ENCODE peak calls at places on chromosomes 5 and 9, in seven cellular contexts. One of them, this sample, is unnamed.
A peak's percentile ranks its signal among the peaks of the same experiment; 100 is the strongest.

GRCh38 chr9:27572918-27573698 is at the start of gene C9orf72:
- DNase-seq in activated T-cell treated with anti-CD3 and anti-CD28 coated beads, Interleukin-2, amount 50 U/mL, for 24 hours: peak; percentile 92
- DNase-seq in stimulated activated naive B cell treated with anti-CD40 and anti-IgM and Interleukin-4, amounts not matched to agents 10 μg/mL and 1 μg/mL and 100 μg/mL, for 72 hours: peak; percentile 57
- DNase-seq in tibial nerve: peak; percentile 47
- DNase-seq in activated naive CD4-positive, alpha-beta T cell treated with anti-CD3 and anti-CD28 coated beads, Interleukin-2, amount 10 ng/mL, durations not matched to agents 7 days and 5 days: peak; percentile 88
- DNase-seq in left colon: peak; percentile 88
- DNase-seq in GM03348: peak; percentile 95
- DNase-seq in this sample: peak; percentile 83

GRCh38 chr9:130981761-130982147 is 27.2 kb upstream of the LAMC3 start:
- DNase-seq in activated T-cell treated with anti-CD3 and anti-CD28 coated beads, Interleukin-2, amount 50 U/mL, for 24 hours: no peak
- DNase-seq in stimulated activated naive B cell treated with anti-CD40 and anti-IgM and Interleukin-4, amounts not matched to agents 10 μg/mL and 1 μg/mL and 100 μg/mL, for 72 hours: no peak
- DNase-seq in tibial nerve: no peak
- DNase-seq in activated naive CD4-positive, alpha-beta T cell treated with anti-CD3 and anti-CD28 coated beads, Interleukin-2, amount 10 ng/mL, durations not matched to agents 7 days and 5 days: no peak
- DNase-seq in left colon: no peak
- DNase-seq in GM03348: no peak
- DNase-seq in this sample: no peak

GRCh38 chr5:35878079-35878478 is 21.4 kb downstream of the IL7R start:
- DNase-seq in activated T-cell treated with anti-CD3 and anti-CD28 coated beads, Interleukin-2, amount 50 U/mL, for 24 hours: no peak
- DNase-seq in stimulated activated naive B cell treated with anti-CD40 and anti-IgM and Interleukin-4, amounts not matched to agents 10 μg/mL and 1 μg/mL and 100 μg/mL, for 72 hours: no peak
- DNase-seq in tibial nerve: no peak
- DNase-seq in activated naive CD4-positive, alpha-beta T cell treated with anti-CD3 and anti-CD28 coated beads, Interleukin-2, amount 10 ng/mL, durations not matched to agents 7 days and 5 days: no peak
- DNase-seq in left colon: no peak
- DNase-seq in GM03348: no peak
- DNase-seq in this sample: no peak

GRCh38 chr5:69078921-69079537 is 14.8 kb upstream of the SLC30A5 start:
- DNase-seq in activated T-cell treated with anti-CD3 and anti-CD28 coated beads, Interleukin-2, amount 50 U/mL, for 24 hours: no peak
- DNase-seq in stimulated activated naive B cell treated with anti-CD40 and anti-IgM and Interleukin-4, amounts not matched to agents 10 μg/mL and 1 μg/mL and 100 μg/mL, for 72 hours: no peak
- DNase-seq in tibial nerve: no peak
- DNase-seq in activated naive CD4-positive, alpha-beta T cell treated with anti-CD3 and anti-CD28 coated beads, Interleukin-2, amount 10 ng/mL, durations not matched to agents 7 days and 5 days: no peak
- DNase-seq in left colon: no peak
- DNase-seq in GM03348: no peak
- DNase-seq in this sample: no peak

GRCh38 chr5:23419115-23419514 is 88.3 kb upstream of the PRDM9 start:
- DNase-seq in activated T-cell treated with anti-CD3 and anti-CD28 coated beads, Interleukin-2, amount 50 U/mL, for 24 hours: no peak
- DNase-seq in stimulated activated naive B cell treated with anti-CD40 and anti-IgM and Interleukin-4, amounts not matched to agents 10 μg/mL and 1 μg/mL and 100 μg/mL, for 72 hours: no peak
- DNase-seq in tibial nerve: no peak
- DNase-seq in activated naive CD4-positive, alpha-beta T cell treated with anti-CD3 and anti-CD28 coated beads, Interleukin-2, amount 10 ng/mL, durations not matched to agents 7 days and 5 days: no peak
- DNase-seq in left colon: no peak
- DNase-seq in GM03348: no peak
- DNase-seq in this sample: no peak

GRCh38 chr5:168879929-168880328 is 300.8 kb upstream of the PANK3 start:
- DNase-seq in activated T-cell treated with anti-CD3 and anti-CD28 coated beads, Interleukin-2, amount 50 U/mL, for 24 hours: no peak
- DNase-seq in stimulated activated naive B cell treated with anti-CD40 and anti-IgM and Interleukin-4, amounts not matched to agents 10 μg/mL and 1 μg/mL and 100 μg/mL, for 72 hours: peak; percentile 65
- DNase-seq in tibial nerve: no peak
- DNase-seq in activated naive CD4-positive, alpha-beta T cell treated with anti-CD3 and anti-CD28 coated beads, Interleukin-2, amount 10 ng/mL, durations not matched to agents 7 days and 5 days: no peak
- DNase-seq in left colon: no peak
- DNase-seq in GM03348: peak; percentile 27
- DNase-seq in this sample: peak; percentile 19

GRCh38 chr5:74538206-74538661 is 102.3 kb downstream of the ENC1 start:
- DNase-seq in activated T-cell treated with anti-CD3 and anti-CD28 coated beads, Interleukin-2, amount 50 U/mL, for 24 hours: no peak
- DNase-seq in stimulated activated naive B cell treated with anti-CD40 and anti-IgM and Interleukin-4, amounts not matched to agents 10 μg/mL and 1 μg/mL and 100 μg/mL, for 72 hours: no peak
- DNase-seq in tibial nerve: peak; percentile 42
- DNase-seq in activated naive CD4-positive, alpha-beta T cell treated with anti-CD3 and anti-CD28 coated beads, Interleukin-2, amount 10 ng/mL, durations not matched to agents 7 days and 5 days: no peak
- DNase-seq in left colon: no peak
- DNase-seq in GM03348: peak; percentile 73
- DNase-seq in this sample: no peak

GRCh38 chr5:16909464-16909863 is 26.6 kb downstream of the MYO10 start:
- DNase-seq in activated T-cell treated with anti-CD3 and anti-CD28 coated beads, Interleukin-2, amount 50 U/mL, for 24 hours: no peak
- DNase-seq in stimulated activated naive B cell treated with anti-CD40 and anti-IgM and Interleukin-4, amounts not matched to agents 10 μg/mL and 1 μg/mL and 100 μg/mL, for 72 hours: no peak
- DNase-seq in tibial nerve: no peak
- DNase-seq in activated naive CD4-positive, alpha-beta T cell treated with anti-CD3 and anti-CD28 coated beads, Interleukin-2, amount 10 ng/mL, durations not matched to agents 7 days and 5 days: no peak
- DNase-seq in left colon: no peak
- DNase-seq in GM03348: no peak
- DNase-seq in this sample: peak; percentile 10

GRCh38 chr9:126497673-126498255 is 116.0 kb upstream of the LMX1B start:
- DNase-seq in activated T-cell treated with anti-CD3 and anti-CD28 coated beads, Interleukin-2, amount 50 U/mL, for 24 hours: no peak
- DNase-seq in stimulated activated naive B cell treated with anti-CD40 and anti-IgM and Interleukin-4, amounts not matched to agents 10 μg/mL and 1 μg/mL and 100 μg/mL, for 72 hours: no peak
- DNase-seq in tibial nerve: no peak
- DNase-seq in activated naive CD4-positive, alpha-beta T cell treated with anti-CD3 and anti-CD28 coated beads, Interleukin-2, amount 10 ng/mL, durations not matched to agents 7 days and 5 days: no peak
- DNase-seq in left colon: no peak
- DNase-seq in GM03348: no peak
- DNase-seq in this sample: no peak

GRCh38 chr9:28056006-28056405 is 482.7 kb upstream of the C9orf72 start:
- DNase-seq in activated T-cell treated with anti-CD3 and anti-CD28 coated beads, Interleukin-2, amount 50 U/mL, for 24 hours: no peak
- DNase-seq in stimulated activated naive B cell treated with anti-CD40 and anti-IgM and Interleukin-4, amounts not matched to agents 10 μg/mL and 1 μg/mL and 100 μg/mL, for 72 hours: no peak
- DNase-seq in tibial nerve: no peak
- DNase-seq in activated naive CD4-positive, alpha-beta T cell treated with anti-CD3 and anti-CD28 coated beads, Interleukin-2, amount 10 ng/mL, durations not matched to agents 7 days and 5 days: no peak
- DNase-seq in left colon: no peak
- DNase-seq in GM03348: no peak
- DNase-seq in this sample: no peak

GRCh38 chr9:21031091-21031817 is at the start of gene HACD4:
- DNase-seq in activated T-cell treated with anti-CD3 and anti-CD28 coated beads, Interleukin-2, amount 50 U/mL, for 24 hours: peak; percentile 78
- DNase-seq in stimulated activated naive B cell treated with anti-CD40 and anti-IgM and Interleukin-4, amounts not matched to agents 10 μg/mL and 1 μg/mL and 100 μg/mL, for 72 hours: peak; percentile 41
- DNase-seq in tibial nerve: no peak
- DNase-seq in activated naive CD4-positive, alpha-beta T cell treated with anti-CD3 and anti-CD28 coated beads, Interleukin-2, amount 10 ng/mL, durations not matched to agents 7 days and 5 days: peak; percentile 81
- DNase-seq in left colon: peak; percentile 60
- DNase-seq in GM03348: peak; percentile 89
- DNase-seq in this sample: no peak

GRCh38 chr5:179801304-179802206 is 5.1 kb downstream of the MGAT4B start:
- DNase-seq in activated T-cell treated with anti-CD3 and anti-CD28 coated beads, Interleukin-2, amount 50 U/mL, for 24 hours: peak; percentile 91
- DNase-seq in stimulated activated naive B cell treated with anti-CD40 and anti-IgM and Interleukin-4, amounts not matched to agents 10 μg/mL and 1 μg/mL and 100 μg/mL, for 72 hours: peak; percentile 72
- DNase-seq in tibial nerve: peak; percentile 65
- DNase-seq in activated naive CD4-positive, alpha-beta T cell treated with anti-CD3 and anti-CD28 coated beads, Interleukin-2, amount 10 ng/mL, durations not matched to agents 7 days and 5 days: peak; percentile 90
- DNase-seq in left colon: peak; percentile 90
- DNase-seq in GM03348: peak; percentile 67
- DNase-seq in this sample: no peak

GRCh38 chr5:581941-582340 is 30.2 kb upstream of the CEP72 start:
- DNase-seq in activated T-cell treated with anti-CD3 and anti-CD28 coated beads, Interleukin-2, amount 50 U/mL, for 24 hours: no peak
- DNase-seq in stimulated activated naive B cell treated with anti-CD40 and anti-IgM and Interleukin-4, amounts not matched to agents 10 μg/mL and 1 μg/mL and 100 μg/mL, for 72 hours: no peak
- DNase-seq in tibial nerve: no peak
- DNase-seq in activated naive CD4-positive, alpha-beta T cell treated with anti-CD3 and anti-CD28 coated beads, Interleukin-2, amount 10 ng/mL, durations not matched to agents 7 days and 5 days: no peak
- DNase-seq in left colon: no peak
- DNase-seq in GM03348: no peak
- DNase-seq in this sample: no peak

GRCh38 chr5:143446535-143447226 is 43.2 kb upstream of the NR3C1 start:
- DNase-seq in activated T-cell treated with anti-CD3 and anti-CD28 coated beads, Interleukin-2, amount 50 U/mL, for 24 hours: no peak
- DNase-seq in stimulated activated naive B cell treated with anti-CD40 and anti-IgM and Interleukin-4, amounts not matched to agents 10 μg/mL and 1 μg/mL and 100 μg/mL, for 72 hours: no peak
- DNase-seq in tibial nerve: no peak
- DNase-seq in activated naive CD4-positive, alpha-beta T cell treated with anti-CD3 and anti-CD28 coated beads, Interleukin-2, amount 10 ng/mL, durations not matched to agents 7 days and 5 days: no peak
- DNase-seq in left colon: no peak
- DNase-seq in GM03348: no peak
- DNase-seq in this sample: no peak

GRCh38 chr9:132849168-132849831 is 28.8 kb downstream of the AK8 start:
- DNase-seq in activated T-cell treated with anti-CD3 and anti-CD28 coated beads, Interleukin-2, amount 50 U/mL, for 24 hours: no peak
- DNase-seq in stimulated activated naive B cell treated with anti-CD40 and anti-IgM and Interleukin-4, amounts not matched to agents 10 μg/mL and 1 μg/mL and 100 μg/mL, for 72 hours: no peak
- DNase-seq in tibial nerve: no peak
- DNase-seq in activated naive CD4-positive, alpha-beta T cell treated with anti-CD3 and anti-CD28 coated beads, Interleukin-2, amount 10 ng/mL, durations not matched to agents 7 days and 5 days: peak; percentile 34
- DNase-seq in left colon: peak; percentile 44
- DNase-seq in GM03348: no peak
- DNase-seq in this sample: no peak

GRCh38 chr5:83472508-83473343 is 1.2 kb downstream of the VCAN start:
- DNase-seq in activated T-cell treated with anti-CD3 and anti-CD28 coated beads, Interleukin-2, amount 50 U/mL, for 24 hours: peak; percentile 42
- DNase-seq in stimulated activated naive B cell treated with anti-CD40 and anti-IgM and Interleukin-4, amounts not matched to agents 10 μg/mL and 1 μg/mL and 100 μg/mL, for 72 hours: peak; percentile 5
- DNase-seq in tibial nerve: peak; percentile 29
- DNase-seq in activated naive CD4-positive, alpha-beta T cell treated with anti-CD3 and anti-CD28 coated beads, Interleukin-2, amount 10 ng/mL, durations not matched to agents 7 days and 5 days: peak; percentile 25
- DNase-seq in left colon: peak; percentile 18
- DNase-seq in GM03348: peak; percentile 73
- DNase-seq in this sample: no peak

GRCh38 chr5:158392753-158393152 is 533.8 kb upstream of the CLINT1 start:
- DNase-seq in activated T-cell treated with anti-CD3 and anti-CD28 coated beads, Interleukin-2, amount 50 U/mL, for 24 hours: no peak
- DNase-seq in stimulated activated naive B cell treated with anti-CD40 and anti-IgM and Interleukin-4, amounts not matched to agents 10 μg/mL and 1 μg/mL and 100 μg/mL, for 72 hours: no peak
- DNase-seq in tibial nerve: no peak
- DNase-seq in activated naive CD4-positive, alpha-beta T cell treated with anti-CD3 and anti-CD28 coated beads, Interleukin-2, amount 10 ng/mL, durations not matched to agents 7 days and 5 days: no peak
- DNase-seq in left colon: no peak
- DNase-seq in GM03348: no peak
- DNase-seq in this sample: no peak

GRCh38 chr5:1792842-1793266 is 6.8 kb downstream of the MRPL36 start:
- DNase-seq in activated T-cell treated with anti-CD3 and anti-CD28 coated beads, Interleukin-2, amount 50 U/mL, for 24 hours: peak; percentile 81
- DNase-seq in stimulated activated naive B cell treated with anti-CD40 and anti-IgM and Interleukin-4, amounts not matched to agents 10 μg/mL and 1 μg/mL and 100 μg/mL, for 72 hours: peak; percentile 77
- DNase-seq in tibial nerve: no peak
- DNase-seq in activated naive CD4-positive, alpha-beta T cell treated with anti-CD3 and anti-CD28 coated beads, Interleukin-2, amount 10 ng/mL, durations not matched to agents 7 days and 5 days: peak; percentile 85
- DNase-seq in left colon: no peak
- DNase-seq in GM03348: peak; percentile 65
- DNase-seq in this sample: peak; percentile 71

GRCh38 chr5:74174366-74174765 is 466.2 kb downstream of the ENC1 start:
- DNase-seq in activated T-cell treated with anti-CD3 and anti-CD28 coated beads, Interleukin-2, amount 50 U/mL, for 24 hours: no peak
- DNase-seq in stimulated activated naive B cell treated with anti-CD40 and anti-IgM and Interleukin-4, amounts not matched to agents 10 μg/mL and 1 μg/mL and 100 μg/mL, for 72 hours: no peak
- DNase-seq in tibial nerve: no peak
- DNase-seq in activated naive CD4-positive, alpha-beta T cell treated with anti-CD3 and anti-CD28 coated beads, Interleukin-2, amount 10 ng/mL, durations not matched to agents 7 days and 5 days: no peak
- DNase-seq in left colon: no peak
- DNase-seq in GM03348: no peak
- DNase-seq in this sample: no peak

GRCh38 chr5:32612134-32612888 is 27.0 kb downstream of the SUB1 start:
- DNase-seq in activated T-cell treated with anti-CD3 and anti-CD28 coated beads, Interleukin-2, amount 50 U/mL, for 24 hours: no peak
- DNase-seq in stimulated activated naive B cell treated with anti-CD40 and anti-IgM and Interleukin-4, amounts not matched to agents 10 μg/mL and 1 μg/mL and 100 μg/mL, for 72 hours: no peak
- DNase-seq in tibial nerve: no peak
- DNase-seq in activated naive CD4-positive, alpha-beta T cell treated with anti-CD3 and anti-CD28 coated beads, Interleukin-2, amount 10 ng/mL, durations not matched to agents 7 days and 5 days: no peak
- DNase-seq in left colon: peak; percentile 23
- DNase-seq in GM03348: peak; percentile 59
- DNase-seq in this sample: no peak

GRCh38 chr5:135154197-135154596 is 120.2 kb upstream of the PITX1 start:
- DNase-seq in activated T-cell treated with anti-CD3 and anti-CD28 coated beads, Interleukin-2, amount 50 U/mL, for 24 hours: no peak
- DNase-seq in stimulated activated naive B cell treated with anti-CD40 and anti-IgM and Interleukin-4, amounts not matched to agents 10 μg/mL and 1 μg/mL and 100 μg/mL, for 72 hours: no peak
- DNase-seq in tibial nerve: no peak
- DNase-seq in activated naive CD4-positive, alpha-beta T cell treated with anti-CD3 and anti-CD28 coated beads, Interleukin-2, amount 10 ng/mL, durations not matched to agents 7 days and 5 days: no peak
- DNase-seq in left colon: no peak
- DNase-seq in GM03348: no peak
- DNase-seq in this sample: no peak

GRCh38 chr5:177498013-177498847 is 826 bp upstream of the PDLIM7 start:
- DNase-seq in activated T-cell treated with anti-CD3 and anti-CD28 coated beads, Interleukin-2, amount 50 U/mL, for 24 hours: no peak
- DNase-seq in stimulated activated naive B cell treated with anti-CD40 and anti-IgM and Interleukin-4, amounts not matched to agents 10 μg/mL and 1 μg/mL and 100 μg/mL, for 72 hours: no peak
- DNase-seq in tibial nerve: no peak
- DNase-seq in activated naive CD4-positive, alpha-beta T cell treated with anti-CD3 and anti-CD28 coated beads, Interleukin-2, amount 10 ng/mL, durations not matched to agents 7 days and 5 days: peak; percentile 61
- DNase-seq in left colon: peak; percentile 57
- DNase-seq in GM03348: no peak
- DNase-seq in this sample: no peak

GRCh38 chr5:126414874-126415502 is 8.2 kb upstream of the GRAMD2B start:
- DNase-seq in activated T-cell treated with anti-CD3 and anti-CD28 coated beads, Interleukin-2, amount 50 U/mL, for 24 hours: no peak
- DNase-seq in stimulated activated naive B cell treated with anti-CD40 and anti-IgM and Interleukin-4, amounts not matched to agents 10 μg/mL and 1 μg/mL and 100 μg/mL, for 72 hours: no peak
- DNase-seq in tibial nerve: no peak
- DNase-seq in activated naive CD4-positive, alpha-beta T cell treated with anti-CD3 and anti-CD28 coated beads, Interleukin-2, amount 10 ng/mL, durations not matched to agents 7 days and 5 days: no peak
- DNase-seq in left colon: no peak
- DNase-seq in GM03348: peak; percentile 55
- DNase-seq in this sample: no peak

GRCh38 chr9:78026416-78026815 is 5.2 kb downstream of the GNAQ start:
- DNase-seq in activated T-cell treated with anti-CD3 and anti-CD28 coated beads, Interleukin-2, amount 50 U/mL, for 24 hours: no peak
- DNase-seq in stimulated activated naive B cell treated with anti-CD40 and anti-IgM and Interleukin-4, amounts not matched to agents 10 μg/mL and 1 μg/mL and 100 μg/mL, for 72 hours: no peak
- DNase-seq in tibial nerve: no peak
- DNase-seq in activated naive CD4-positive, alpha-beta T cell treated with anti-CD3 and anti-CD28 coated beads, Interleukin-2, amount 10 ng/mL, durations not matched to agents 7 days and 5 days: no peak
- DNase-seq in left colon: no peak
- DNase-seq in GM03348: no peak
- DNase-seq in this sample: no peak

GRCh38 chr5:139644001-139644456 is 4.1 kb upstream of the CXXC5 start:
- DNase-seq in activated T-cell treated with anti-CD3 and anti-CD28 coated beads, Interleukin-2, amount 50 U/mL, for 24 hours: peak; percentile 22
- DNase-seq in stimulated activated naive B cell treated with anti-CD40 and anti-IgM and Interleukin-4, amounts not matched to agents 10 μg/mL and 1 μg/mL and 100 μg/mL, for 72 hours: no peak
- DNase-seq in tibial nerve: no peak
- DNase-seq in activated naive CD4-positive, alpha-beta T cell treated with anti-CD3 and anti-CD28 coated beads, Interleukin-2, amount 10 ng/mL, durations not matched to agents 7 days and 5 days: no peak
- DNase-seq in left colon: peak; percentile 44
- DNase-seq in GM03348: no peak
- DNase-seq in this sample: no peak

GRCh38 chr5:1789838-1790462 is 9.7 kb downstream of the MRPL36 start:
- DNase-seq in activated T-cell treated with anti-CD3 and anti-CD28 coated beads, Interleukin-2, amount 50 U/mL, for 24 hours: no peak
- DNase-seq in stimulated activated naive B cell treated with anti-CD40 and anti-IgM and Interleukin-4, amounts not matched to agents 10 μg/mL and 1 μg/mL and 100 μg/mL, for 72 hours: no peak
- DNase-seq in tibial nerve: no peak
- DNase-seq in activated naive CD4-positive, alpha-beta T cell treated with anti-CD3 and anti-CD28 coated beads, Interleukin-2, amount 10 ng/mL, durations not matched to agents 7 days and 5 days: no peak
- DNase-seq in left colon: no peak
- DNase-seq in GM03348: peak; percentile 57
- DNase-seq in this sample: no peak

GRCh38 chr5:172723508-172723907 is 47.5 kb downstream of the DUSP1 start:
- DNase-seq in activated T-cell treated with anti-CD3 and anti-CD28 coated beads, Interleukin-2, amount 50 U/mL, for 24 hours: no peak
- DNase-seq in stimulated activated naive B cell treated with anti-CD40 and anti-IgM and Interleukin-4, amounts not matched to agents 10 μg/mL and 1 μg/mL and 100 μg/mL, for 72 hours: no peak
- DNase-seq in tibial nerve: no peak
- DNase-seq in activated naive CD4-positive, alpha-beta T cell treated with anti-CD3 and anti-CD28 coated beads, Interleukin-2, amount 10 ng/mL, durations not matched to agents 7 days and 5 days: no peak
- DNase-seq in left colon: no peak
- DNase-seq in GM03348: no peak
- DNase-seq in this sample: no peak

GRCh38 chr5:7976411-7977190 is 107.7 kb downstream of the MTRR start:
- DNase-seq in activated T-cell treated with anti-CD3 and anti-CD28 coated beads, Interleukin-2, amount 50 U/mL, for 24 hours: no peak
- DNase-seq in stimulated activated naive B cell treated with anti-CD40 and anti-IgM and Interleukin-4, amounts not matched to agents 10 μg/mL and 1 μg/mL and 100 μg/mL, for 72 hours: no peak
- DNase-seq in tibial nerve: no peak
- DNase-seq in activated naive CD4-positive, alpha-beta T cell treated with anti-CD3 and anti-CD28 coated beads, Interleukin-2, amount 10 ng/mL, durations not matched to agents 7 days and 5 days: no peak
- DNase-seq in left colon: no peak
- DNase-seq in GM03348: no peak
- DNase-seq in this sample: no peak